ENCODE peak calls at places on chromosomes 11 and 22, in eight cellular contexts. Y is heart left ventricle; S is stimulated activated CD8-positive, alpha-beta memory T cell treated with anti-CD3 and anti-CD28 coated beads, Interleukin-15, amount 100 ng/mL, for 1 hour; M is stimulated activated CD4-positive, alpha-beta T cell treated with anti-CD3 and anti-CD28 coated beads, Interleukin-15, amount 100 ng/mL, for 1 hour; F is activated CD8-positive, alpha-beta memory T cell treated with anti-CD3 and anti-CD28 coated beads, Interleukin-2, amount 10 ng/mL, durations not matched to agents 7 days and 5 days; D is type B pancreatic cell; V is EL; W is Calu3. P is an unnamed sample.

GRCh38 chr11:117815262-117815803 is 9.2 kb downstream of the FXYD2 start:
- DNase-seq in Y (peak), S (peak), M (peak), F (peak), D (no peak), V (no peak), W (no peak), P (no peak)

GRCh38 chr11:77377734-77378133 is 76.2 kb upstream of the GDPD4 start:
- DNase-seq in Y (no peak), S (no peak), M (no peak), F (no peak), D (no peak), V (peak), W (no peak), P (no peak)

GRCh38 chr22:38424525-38425080 is 30.4 kb downstream of the KCNJ4 start:
- DNase-seq in Y (no peak), S (no peak), M (no peak), F (no peak), D (no peak), V (no peak), W (no peak), P (no peak)

GRCh38 chr22:28231423-28231822 is 312.4 kb upstream of the PITPNB start:
- DNase-seq in Y (no peak), S (no peak), M (no peak), F (no peak), D (no peak), V (no peak), W (no peak), P (no peak)

GRCh38 chr11:19929147-19929546 is 216.5 kb downstream of the NAV2 start:
- DNase-seq in Y (no peak), S (no peak), M (no peak), F (no peak), D (no peak), V (peak), W (no peak), P (no peak)

GRCh38 chr11:17542249-17542648 is 2.0 kb downstream of the USH1C start:
- DNase-seq in Y (no peak), S (no peak), M (no peak), F (no peak), D (no peak), V (no peak), W (peak), P (no peak)

GRCh38 chr22:43992331-43992821 is 31.7 kb upstream of the PARVB start:
- DNase-seq in Y (no peak), S (no peak), M (no peak), F (no peak), D (no peak), V (peak), W (no peak), P (no peak)

GRCh38 chr11:22626573-22627239 is 1.1 kb upstream of the FANCF start:
- DNase-seq in Y (no peak), S (no peak), M (no peak), F (no peak), D (no peak), V (no peak), W (no peak), P (no peak)

GRCh38 chr22:36162127-36163034 is 1.8 kb upstream of the APOL3 start:
- DNase-seq in Y (no peak), S (no peak), M (no peak), F (peak), D (no peak), V (no peak), W (no peak), P (no peak)

GRCh38 chr11:34593085-34593484 is 27.8 kb upstream of the EHF start:
- DNase-seq in Y (no peak), S (no peak), M (no peak), F (no peak), D (no peak), V (no peak), W (no peak), P (no peak)

GRCh38 chr11:75145972-75146519 is 4.9 kb upstream of the SLCO2B1 start:
- DNase-seq in Y (no peak), S (no peak), M (no peak), F (no peak), D (no peak), V (no peak), W (no peak), P (no peak)

GRCh38 chr22:23002612-23003180 is 67.6 kb upstream of the GNAZ start:
- DNase-seq in Y (no peak), S (no peak), M (no peak), F (no peak), D (no peak), V (no peak), W (no peak), P (no peak)

GRCh38 chr22:44186121-44186510 is 5.4 kb downstream of the PARVG start:
- DNase-seq in Y (no peak), S (no peak), M (no peak), F (no peak), D (no peak), V (no peak), W (no peak), P (no peak)

GRCh38 chr22:36546092-36546804 is 17.3 kb upstream of the EIF3D start:
- DNase-seq in Y (no peak), S (no peak), M (no peak), F (peak), D (no peak), V (peak), W (peak), P (no peak)

GRCh38 chr11:6326980-6327379 is 6.7 kb upstream of the CAVIN3 start:
- DNase-seq in Y (no peak), S (no peak), M (no peak), F (no peak), D (no peak), V (no peak), W (no peak), P (no peak)

GRCh38 chr11:6618117-6619020 is 853 bp downstream of the TPP1 start:
- DNase-seq in Y (no peak), S (peak), M (no peak), F (peak), D (no peak), V (peak), W (no peak), P (no peak)

GRCh38 chr22:32571764-32572163 is 97.2 kb downstream of the FBXO7 start:
- DNase-seq in Y (no peak), S (no peak), M (no peak), F (no peak), D (no peak), V (no peak), W (no peak), P (no peak)